ENCODE peak calls at places on chromosomes 7 and 10, in four cellular contexts. B is PC-9, X is thyroid gland, H is body of pancreas. D is an unnamed sample. For H3K4me1 and H3K27me3, the result is how much of the 10 kb centered on the place peaks cover.

GRCh38 chr7:26061340-26062239 is 90.4 kb upstream of the NFE2L3 start:
- DNase-seq in X (peak), B (peak), H (peak), D (peak)

GRCh38 chr10:77859865-77860282 is 66.7 kb downstream of the DLG5 start:
- DNase-seq in X (no peak), H (no peak), B (peak), D (no peak)

GRCh38 chr10:71232089-71232998 is 20.0 kb downstream of the UNC5B start:
- DNase-seq in X (peak), B (no peak), H (peak), D (peak)

GRCh38 chr7:96397936-96398596 is 76.2 kb upstream of the SLC25A13 start:
- DNase-seq in H (no peak), B (no peak), X (peak), D (peak)

GRCh38 chr10:79244841-79245504 is 102.3 kb upstream of the PPIF start:
- DNase-seq in B (no peak), H (no peak), X (no peak), D (no peak)

GRCh38 chr10:8227246-8227645 is 172.8 kb downstream of the GATA3 start:
- DNase-seq in H (no peak), X (no peak), B (no peak), D (no peak)

GRCh38 chr7:19378340-19378704 is 233.1 kb upstream of the FERD3L start:
- DNase-seq in H (no peak), B (no peak), X (no peak), D (no peak)

GRCh38 chr10:86979977-86980448 is 11.7 kb downstream of the ADIRF start:
- DNase-seq in B (no peak), H (no peak), X (no peak), D (peak)

GRCh38 chr7:98754041-98754479 is 115.8 kb downstream of the TMEM130 start:
- DNase-seq in X (no peak), B (peak), H (no peak), D (peak)

GRCh38 chr10:128069351-128070051 is 56.7 kb downstream of the MKI67 start:
- DNase-seq in B (peak), X (peak), H (peak), D (peak)

GRCh38 chr7:82384051-82384464 is 59.5 kb downstream of the CACNA2D1 start:
- DNase-seq in B (no peak), X (no peak), H (no peak), D (no peak)

GRCh38 chr7:38385682-38386081 is 112.2 kb upstream of the TARP start:
- DNase-seq in H (no peak), X (no peak), B (no peak), D (no peak)

GRCh38 chr7:136911362-136911761 is 42.9 kb downstream of the CHRM2 start:
- DNase-seq in H (no peak), B (no peak), X (no peak), D (no peak)

GRCh38 chr7:105776068-105776790 is 100.2 kb downstream of the ATXN7L1 start:
- DNase-seq in X (peak), H (peak), B (peak), D (peak)

GRCh38 chr7:19404912-19405329 is 259.7 kb upstream of the FERD3L start:
- DNase-seq in X (no peak), H (no peak), B (peak), D (peak)

GRCh38 chr7:30041526-30042269 is 13.5 kb downstream of the PLEKHA8 start:
- DNase-seq in X (no peak), B (peak), H (no peak), D (no peak)

GRCh38 chr7:137774793-137775201 is 72.0 kb downstream of the DGKI start:
- DNase-seq in X (no peak), H (no peak), B (no peak), D (no peak)

GRCh38 chr10:6009159-6009558 is 31.8 kb upstream of the IL15RA start:
- DNase-seq in H (no peak), B (no peak), X (no peak), D (no peak)

GRCh38 chr10:79184141-79184625 is 115.4 kb downstream of the ZMIZ1 start:
- DNase-seq in X (peak), H (peak), B (peak), D (no peak)

GRCh38 chr7:293681-294439 is 3.9 kb downstream of the FOXL3 start:
- DNase-seq in H (no peak), B (no peak), X (no peak), D (no peak)

GRCh38 chr10:113718974-113719822 is 32.3 kb upstream of the PLEKHS1 start:
- DNase-seq in B (no peak), H (no peak), X (no peak), D (no peak)

GRCh38 chr7:70582921-70583895 is 548.7 kb upstream of the GALNT17 start:
- DNase-seq in X (no peak), H (no peak), B (no peak), D (no peak)

GRCh38 chr7:30466266-30466665 is 12.3 kb downstream of the NOD1 start:
- DNase-seq in X (no peak), B (no peak), H (no peak), D (no peak)

GRCh38 chr7:140426130-140426529 is 22.3 kb downstream of the RAB19 start:
- DNase-seq in H (no peak), B (no peak), X (no peak), D (no peak)

GRCh38 chr7:4438723-4439245 is 243.3 kb upstream of the FOXK1 start:
- DNase-seq in X (no peak), B (no peak), H (no peak), D (no peak)

GRCh38 chr7:112869111-112869774 is 79.0 kb upstream of the TMEM168 start:
- DNase-seq in X (peak), B (no peak), H (no peak), D (no peak)

GRCh38 chr7:4307645-4308590 is 374.2 kb upstream of the FOXK1 start:
- DNase-seq in B (no peak), X (no peak), H (no peak), D (no peak)

GRCh38 chr7:116232402-116232749 is 22.0 kb downstream of the TES start:
- DNase-seq in H (no peak), B (no peak), X (no peak), D (peak)
- H3K27ac ChIP-seq in H (no peak), B (peak), X (peak), D (no peak)

DNA sequence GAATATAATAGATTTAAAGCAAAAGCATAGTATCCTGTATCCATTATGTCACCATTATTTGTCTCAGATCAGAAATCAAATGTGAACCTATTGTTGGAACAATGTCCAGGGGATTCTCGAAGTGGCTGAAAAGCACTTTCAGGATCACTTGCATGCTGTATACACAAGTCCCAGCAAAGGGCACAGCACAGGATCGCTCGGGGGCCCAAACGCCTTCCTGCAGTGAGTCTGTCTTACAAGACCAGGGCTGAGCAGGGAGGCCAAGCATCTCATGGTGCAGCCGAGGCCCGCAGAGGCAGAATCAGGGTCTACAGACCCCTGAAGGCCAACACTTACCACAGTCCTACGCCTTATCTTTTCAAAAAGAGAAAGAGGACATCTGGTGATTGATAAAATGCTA is 92.3 kb downstream of the TNS3 start:
- DNase-seq in H (no peak), X (no peak), B (no peak), D (no peak)
- H3K4me1 ChIP-seq in H (half or more), X (under half), B (under half), D (under half)

GRCh38 chr7:130732980-130733865 is 784 bp downstream of the KLF14 start:
- DNase-seq in B (no peak), X (no peak), H (peak), D (no peak)
- H3K27me3 ChIP-seq in B (under half), X (under half), H (under half), D (half or more)

GRCh38 chr10:126972622-126973414 is 67.6 kb downstream of the DOCK1 start:
- DNase-seq in H (peak), B (no peak), X (no peak), D (peak)
- H3K27ac ChIP-seq in H (peak), B (no peak), X (no peak), D (no peak)

DNA sequence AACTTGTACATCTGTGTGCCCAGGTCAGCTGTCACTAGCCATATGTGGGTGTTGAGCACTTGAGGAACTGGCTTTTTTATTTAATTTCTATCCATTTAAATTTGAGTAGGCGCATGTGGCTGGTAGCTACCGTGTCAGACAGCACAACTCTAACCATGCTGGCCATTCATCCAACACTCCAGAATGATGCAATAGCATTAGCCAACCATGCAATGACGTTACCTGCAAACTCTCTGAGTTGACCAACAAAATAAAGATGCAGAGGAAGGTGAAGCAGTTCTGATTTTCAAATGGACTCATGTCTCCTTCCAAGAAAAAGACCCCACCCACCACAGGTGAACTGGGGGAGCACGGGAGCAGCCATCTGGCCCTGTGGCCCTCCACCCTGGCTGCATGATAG is 24.5 kb upstream of the CHST15 start:
- DNase-seq in B (no peak), H (no peak), X (no peak), D (no peak)
- H3K4me1 ChIP-seq in B (under half), H (under half), X (under half), D (under half)

D was measured in cardiac muscle cell.